ENCODE peak calls at places on chromosomes 2 and 18, in eight cellular contexts. One of them, this sample, is unnamed.

GRCh38 chr2:138432971-138433370 is 68.6 kb upstream of the SPOPL start:
- DNase-seq in HTR-8/SVneo: no peak
- DNase-seq in kidney glomerular epithelial cell: peak
- DNase-seq in NCI-H2029 treated with DMSO at 0.1 percent for 48 hours: no peak
- DNase-seq in LHCN-M2: peak
- DNase-seq in right cardiac atrium: no peak
- DNase-seq in NCI-H1092 treated with DMSO at 0.1 percent for 48 hours: no peak
- DNase-seq in G401: no peak
- DNase-seq in this sample: no peak

GRCh38 chr2:233082222-233082933 is 22.2 kb downstream of the INPP5D start:
- DNase-seq in NCI-H2029 treated with DMSO at 0.1 percent for 48 hours: no peak
- DNase-seq in G401: no peak
- DNase-seq in kidney glomerular epithelial cell: no peak
- DNase-seq in LHCN-M2: no peak
- DNase-seq in right cardiac atrium: no peak
- DNase-seq in HTR-8/SVneo: no peak
- DNase-seq in NCI-H1092 treated with DMSO at 0.1 percent for 48 hours: no peak
- DNase-seq in this sample: no peak

GRCh38 chr2:26347286-26347865 is 787 bp upstream of the ADGRF3 start:
- DNase-seq in LHCN-M2: no peak
- DNase-seq in NCI-H2029 treated with DMSO at 0.1 percent for 48 hours: no peak
- DNase-seq in HTR-8/SVneo: no peak
- DNase-seq in G401: no peak
- DNase-seq in kidney glomerular epithelial cell: no peak
- DNase-seq in NCI-H1092 treated with DMSO at 0.1 percent for 48 hours: no peak
- DNase-seq in right cardiac atrium: no peak
- DNase-seq in this sample: no peak

GRCh38 chr18:61398961-61399632 is 65.9 kb downstream of the CDH20 start:
- DNase-seq in kidney glomerular epithelial cell: no peak
- DNase-seq in NCI-H2029 treated with DMSO at 0.1 percent for 48 hours: no peak
- DNase-seq in HTR-8/SVneo: no peak
- DNase-seq in LHCN-M2: peak
- DNase-seq in NCI-H1092 treated with DMSO at 0.1 percent for 48 hours: no peak
- DNase-seq in G401: no peak
- DNase-seq in right cardiac atrium: no peak
- DNase-seq in this sample: no peak

GRCh38 chr2:45256173-45256866 is 247.1 kb upstream of the SIX2 start:
- DNase-seq in right cardiac atrium: peak
- DNase-seq in G401: peak
- DNase-seq in LHCN-M2: peak
- DNase-seq in NCI-H1092 treated with DMSO at 0.1 percent for 48 hours: no peak
- DNase-seq in NCI-H2029 treated with DMSO at 0.1 percent for 48 hours: no peak
- DNase-seq in kidney glomerular epithelial cell: no peak
- DNase-seq in HTR-8/SVneo: no peak
- DNase-seq in this sample: no peak

GRCh38 chr2:9231291-9232165 is 24.9 kb downstream of the ASAP2 start:
- DNase-seq in kidney glomerular epithelial cell: no peak
- DNase-seq in HTR-8/SVneo: no peak
- DNase-seq in NCI-H2029 treated with DMSO at 0.1 percent for 48 hours: no peak
- DNase-seq in LHCN-M2: no peak
- DNase-seq in G401: peak
- DNase-seq in NCI-H1092 treated with DMSO at 0.1 percent for 48 hours: no peak
- DNase-seq in right cardiac atrium: no peak
- DNase-seq in this sample: no peak

GRCh38 chr2:47077442-47078117 is 77.5 kb downstream of the STPG4 start:
- DNase-seq in right cardiac atrium: no peak
- DNase-seq in G401: no peak
- DNase-seq in NCI-H2029 treated with DMSO at 0.1 percent for 48 hours: no peak
- DNase-seq in NCI-H1092 treated with DMSO at 0.1 percent for 48 hours: no peak
- DNase-seq in kidney glomerular epithelial cell: no peak
- DNase-seq in LHCN-M2: no peak
- DNase-seq in HTR-8/SVneo: no peak
- DNase-seq in this sample: no peak

GRCh38 chr2:9578475-9579235 is 23.0 kb upstream of the ADAM17 start:
- DNase-seq in LHCN-M2: no peak
- DNase-seq in G401: no peak
- DNase-seq in right cardiac atrium: no peak
- DNase-seq in kidney glomerular epithelial cell: no peak
- DNase-seq in NCI-H2029 treated with DMSO at 0.1 percent for 48 hours: no peak
- DNase-seq in NCI-H1092 treated with DMSO at 0.1 percent for 48 hours: no peak
- DNase-seq in HTR-8/SVneo: no peak
- DNase-seq in this sample: no peak

GRCh38 chr2:234467289-234467688 is 29.6 kb downstream of the ARL4C start:
- DNase-seq in G401: no peak
- DNase-seq in LHCN-M2: peak
- DNase-seq in NCI-H1092 treated with DMSO at 0.1 percent for 48 hours: no peak
- DNase-seq in NCI-H2029 treated with DMSO at 0.1 percent for 48 hours: no peak
- DNase-seq in HTR-8/SVneo: no peak
- DNase-seq in right cardiac atrium: no peak
- DNase-seq in kidney glomerular epithelial cell: no peak
- DNase-seq in this sample: peak

GRCh38 chr2:136081582-136082210 is 36.3 kb downstream of the CXCR4 start:
- DNase-seq in NCI-H1092 treated with DMSO at 0.1 percent for 48 hours: no peak
- DNase-seq in LHCN-M2: no peak
- DNase-seq in right cardiac atrium: no peak
- DNase-seq in kidney glomerular epithelial cell: no peak
- DNase-seq in G401: no peak
- DNase-seq in NCI-H2029 treated with DMSO at 0.1 percent for 48 hours: no peak
- DNase-seq in HTR-8/SVneo: no peak
- DNase-seq in this sample: no peak

GRCh38 chr2:2293527-2294089 is 37.5 kb downstream of the MYT1L start:
- DNase-seq in NCI-H2029 treated with DMSO at 0.1 percent for 48 hours: no peak
- DNase-seq in HTR-8/SVneo: no peak
- DNase-seq in LHCN-M2: no peak
- DNase-seq in right cardiac atrium: no peak
- DNase-seq in kidney glomerular epithelial cell: no peak
- DNase-seq in G401: no peak
- DNase-seq in NCI-H1092 treated with DMSO at 0.1 percent for 48 hours: no peak
- DNase-seq in this sample: no peak

GRCh38 chr18:32717151-32717550 is 55.7 kb downstream of the KLHL14 start:
- DNase-seq in G401: no peak
- DNase-seq in NCI-H2029 treated with DMSO at 0.1 percent for 48 hours: no peak
- DNase-seq in right cardiac atrium: no peak
- DNase-seq in HTR-8/SVneo: no peak
- DNase-seq in kidney glomerular epithelial cell: no peak
- DNase-seq in NCI-H1092 treated with DMSO at 0.1 percent for 48 hours: no peak
- DNase-seq in LHCN-M2: no peak
- DNase-seq in this sample: no peak

GRCh38 chr18:58143391-58143790 is 99.4 kb downstream of the NEDD4L start:
- DNase-seq in NCI-H2029 treated with DMSO at 0.1 percent for 48 hours: no peak
- DNase-seq in NCI-H1092 treated with DMSO at 0.1 percent for 48 hours: no peak
- DNase-seq in kidney glomerular epithelial cell: no peak
- DNase-seq in G401: peak
- DNase-seq in HTR-8/SVneo: no peak
- DNase-seq in LHCN-M2: no peak
- DNase-seq in right cardiac atrium: no peak
- DNase-seq in this sample: no peak

GRCh38 chr18:57975805-57976204 is 68.2 kb upstream of the NEDD4L start:
- DNase-seq in HTR-8/SVneo: no peak
- DNase-seq in NCI-H1092 treated with DMSO at 0.1 percent for 48 hours: no peak
- DNase-seq in right cardiac atrium: no peak
- DNase-seq in kidney glomerular epithelial cell: no peak
- DNase-seq in G401: no peak
- DNase-seq in NCI-H2029 treated with DMSO at 0.1 percent for 48 hours: no peak
- DNase-seq in LHCN-M2: peak
- DNase-seq in this sample: no peak

GRCh38 chr2:173997269-173997668 is 32.1 kb upstream of the SP3 start:
- DNase-seq in LHCN-M2: no peak
- DNase-seq in HTR-8/SVneo: no peak
- DNase-seq in NCI-H1092 treated with DMSO at 0.1 percent for 48 hours: no peak
- DNase-seq in right cardiac atrium: peak
- DNase-seq in NCI-H2029 treated with DMSO at 0.1 percent for 48 hours: no peak
- DNase-seq in kidney glomerular epithelial cell: no peak
- DNase-seq in G401: no peak
- DNase-seq in this sample: no peak

GRCh38 chr2:8162602-8163001 is 519.3 kb upstream of the ID2 start:
- DNase-seq in HTR-8/SVneo: no peak
- DNase-seq in right cardiac atrium: no peak
- DNase-seq in NCI-H2029 treated with DMSO at 0.1 percent for 48 hours: no peak
- DNase-seq in LHCN-M2: no peak
- DNase-seq in G401: no peak
- DNase-seq in kidney glomerular epithelial cell: no peak
- DNase-seq in NCI-H1092 treated with DMSO at 0.1 percent for 48 hours: no peak
- DNase-seq in this sample: no peak

GRCh38 chr18:3367491-3368091 is 82.4 kb upstream of the TGIF1 start:
- DNase-seq in right cardiac atrium: no peak
- DNase-seq in G401: no peak
- DNase-seq in HTR-8/SVneo: peak
- DNase-seq in kidney glomerular epithelial cell: peak
- DNase-seq in NCI-H1092 treated with DMSO at 0.1 percent for 48 hours: no peak
- DNase-seq in NCI-H2029 treated with DMSO at 0.1 percent for 48 hours: no peak
- DNase-seq in LHCN-M2: peak
- DNase-seq in this sample: no peak

GRCh38 chr2:27320958-27321543 is 1.8 kb downstream of the MPV17 start:
- DNase-seq in NCI-H2029 treated with DMSO at 0.1 percent for 48 hours: no peak
- DNase-seq in kidney glomerular epithelial cell: peak
- DNase-seq in HTR-8/SVneo: peak
- DNase-seq in G401: peak
- DNase-seq in NCI-H1092 treated with DMSO at 0.1 percent for 48 hours: no peak
- DNase-seq in LHCN-M2: peak
- DNase-seq in right cardiac atrium: peak
- DNase-seq in this sample: peak

GRCh38 chr2:227456772-227457171 is 15.2 kb upstream of the AGFG1 start:
- DNase-seq in LHCN-M2: no peak
- DNase-seq in HTR-8/SVneo: no peak
- DNase-seq in kidney glomerular epithelial cell: no peak
- DNase-seq in NCI-H2029 treated with DMSO at 0.1 percent for 48 hours: no peak
- DNase-seq in right cardiac atrium: no peak
- DNase-seq in NCI-H1092 treated with DMSO at 0.1 percent for 48 hours: no peak
- DNase-seq in G401: no peak
- DNase-seq in this sample: no peak

GRCh38 chr2:27805180-27805579 is 33.7 kb downstream of the MRPL33 start:
- DNase-seq in LHCN-M2: no peak
- DNase-seq in NCI-H1092 treated with DMSO at 0.1 percent for 48 hours: no peak
- DNase-seq in right cardiac atrium: no peak
- DNase-seq in G401: no peak
- DNase-seq in kidney glomerular epithelial cell: no peak
- DNase-seq in HTR-8/SVneo: no peak
- DNase-seq in NCI-H2029 treated with DMSO at 0.1 percent for 48 hours: no peak
- DNase-seq in this sample: no peak

GRCh38 chr2:224885836-224886547 is 156.3 kb downstream of the DOCK10 start:
- DNase-seq in right cardiac atrium: no peak
- DNase-seq in HTR-8/SVneo: no peak
- DNase-seq in NCI-H1092 treated with DMSO at 0.1 percent for 48 hours: no peak
- DNase-seq in LHCN-M2: peak
- DNase-seq in NCI-H2029 treated with DMSO at 0.1 percent for 48 hours: no peak
- DNase-seq in kidney glomerular epithelial cell: peak
- DNase-seq in G401: no peak
- DNase-seq in this sample: no peak

This sample was measured in T1000.